ENCODE peak calls at places on chromosomes 12 and 14, in six cellular contexts. W is stimulated activated CD4-positive, alpha-beta T cell treated with anti-CD3 and anti-CD28 coated beads, Interleukin-4, amount 100 ng/mL, for 4 hours; I is GM12864; Y is IMR-90; X is stimulated activated CD8-positive, alpha-beta memory T cell treated with anti-CD3 and anti-CD28 coated beads, Interleukin-12 subunit alpha, Interleukin-12 subunit beta, amount 100 ng/mL, for 4 hours; E is ELR. P is an unnamed sample.

GRCh38 chr14:68771631-68772030 is 21.2 kb downstream of the ZFP36L1 start:
- DNase-seq in W (no peak), I (no peak), Y (no peak), X (no peak), E (no peak), P (no peak)

GRCh38 chr12:63382930-63383329 is 231.9 kb upstream of the AVPR1A start:
- DNase-seq in W (no peak), I (no peak), Y (no peak), X (no peak), E (no peak), P (no peak)

GRCh38 chr12:117468016-117468415 is 106.6 kb upstream of the NOS1 start:
- DNase-seq in W (no peak), I (no peak), Y (no peak), X (no peak), E (no peak), P (no peak)

GRCh38 chr12:103518899-103519298 is 23.1 kb upstream of the C12orf42 start:
- DNase-seq in W (no peak), I (no peak), Y (no peak), X (no peak), E (no peak), P (no peak)

GRCh38 chr14:79656086-79656485 is 555.2 kb downstream of the DIO2 start:
- DNase-seq in W (no peak), I (no peak), Y (no peak), X (no peak), E (no peak), P (no peak)

GRCh38 chr14:67187826-67188225 is 1.4 kb upstream of the GARIN2 start:
- DNase-seq in W (no peak), I (no peak), Y (peak), X (no peak), E (peak), P (peak)

GRCh38 chr12:75852143-75852542 is 179.4 kb downstream of the PHLDA1 start:
- DNase-seq in W (no peak), I (no peak), Y (peak), X (no peak), E (peak), P (no peak)

GRCh38 chr12:121086896-121087295 is 45.8 kb upstream of the P2RX7 start:
- DNase-seq in W (no peak), I (no peak), Y (no peak), X (no peak), E (no peak), P (no peak)

GRCh38 chr12:27244680-27245005 is 557 bp downstream of the STK38L start:
- DNase-seq in W (no peak), I (no peak), Y (peak), X (no peak), E (peak), P (no peak)

GRCh38 chr12:124503305-124503704 is 64.1 kb downstream of the NCOR2 start:
- DNase-seq in W (no peak), I (no peak), Y (no peak), X (no peak), E (no peak), P (no peak)

GRCh38 chr12:2876431-2877046 is 435 bp downstream of the FOXM1 start:
- DNase-seq in W (no peak), I (no peak), Y (no peak), X (no peak), E (peak), P (no peak)

GRCh38 chr12:11559941-11560340 is 89.5 kb upstream of the ETV6 start:
- DNase-seq in W (no peak), I (no peak), Y (no peak), X (no peak), E (no peak), P (no peak)

GRCh38 chr12:52949413-52950331 is 754 bp downstream of the KRT18 start:
- DNase-seq in W (no peak), I (no peak), Y (peak), X (no peak), E (peak), P (peak)

GRCh38 chr12:57844725-57845477 is 1.6 kb downstream of the CTDSP2 start:
- DNase-seq in W (peak), I (no peak), Y (peak), X (no peak), E (peak), P (peak)

GRCh38 chr14:60313093-60313492 is 64.1 kb downstream of the PPM1A start:
- DNase-seq in W (no peak), I (no peak), Y (no peak), X (no peak), E (no peak), P (no peak)

GRCh38 chr12:122961551-122962329 is 4.5 kb downstream of the ABCB9 start:
- DNase-seq in W (no peak), I (no peak), Y (no peak), X (no peak), E (no peak), P (no peak)

GRCh38 chr12:12890815-12891645 is at the start of gene GPRC5A:
- DNase-seq in W (peak), I (no peak), Y (peak), X (no peak), E (peak), P (peak)